ENCODE peak calls at places on chromosome 7, in four cellular contexts. M is iris pigment epithelial cell, C is posterior cingulate gyrus, R is HS-5. A is an unnamed sample.

GRCh38 chr7:55449205-55449991 is 84.3 kb downstream of the LANCL2 start:
- DNase-seq in M (no peak), C (no peak), R (no peak), A (no peak)

GRCh38 chr7:117827861-117828260 is 45.4 kb downstream of the CTTNBP2 start:
- DNase-seq in M (peak; percentile 82), C (no peak), R (peak; percentile 48), A (no peak)

GRCh38 chr7:5677538-5678294 is 103.7 kb downstream of the RNF216 start:
- DNase-seq in M (peak; percentile 82), C (peak; percentile 94), R (peak; percentile 38), A (peak; percentile 64)

GRCh38 chr7:29609162-29610030 is 45.8 kb downstream of the PRR15 start:
- DNase-seq in M (peak; percentile 32), C (no peak), R (peak; percentile 73), A (no peak)

GRCh38 chr7:105787793-105788192 is 88.6 kb downstream of the ATXN7L1 start:
- DNase-seq in M (no peak), C (no peak), R (no peak), A (no peak)

GRCh38 chr7:13279854-13280435 is 592.5 kb downstream of the ARL4A start:
- DNase-seq in M (peak; percentile 30), C (no peak), R (no peak), A (no peak)

GRCh38 chr7:158518915-158519640 is 68.5 kb downstream of the PTPRN2 start:
- DNase-seq in M (no peak), C (peak; percentile 86), R (no peak), A (no peak)

GRCh38 chr7:115676080-115676479 is 354.5 kb downstream of the TFEC start:
- DNase-seq in M (peak; percentile 60), C (no peak), R (no peak), A (no peak)

GRCh38 chr7:8147760-8148463 is 114.1 kb downstream of the ICA1 start:
- DNase-seq in M (no peak), C (no peak), R (no peak), A (no peak)

GRCh38 chr7:2529161-2530075 is 9.8 kb downstream of the LFNG start:
- DNase-seq in M (peak; percentile 57), C (no peak), R (peak; percentile 36), A (peak; percentile 58)

GRCh38 chr7:68148440-68148839 is 1151.8 kb downstream of the TYW1 start:
- DNase-seq in M (no peak), C (no peak), R (no peak), A (no peak)

GRCh38 chr7:2451171-2452073 is 24.8 kb downstream of the GRIFIN start:
- DNase-seq in M (peak; percentile 57), C (peak; percentile 95), R (peak; percentile 25), A (peak; percentile 89)

GRCh38 chr7:22319424-22320403 is 37.2 kb downstream of the RAPGEF5 start:
- DNase-seq in M (no peak), C (no peak), R (no peak), A (no peak)

GRCh38 chr7:29881724-29882123 is 75.4 kb downstream of the WIPF3 start:
- DNase-seq in M (no peak), C (no peak), R (no peak), A (no peak)

GRCh38 chr7:90763108-90763507 is 167.0 kb downstream of the CDK14 start:
- DNase-seq in M (no peak), C (no peak), R (no peak), A (no peak)

GRCh38 chr7:28956608-28957063 is 1.5 kb downstream of the TRIL start:
- DNase-seq in M (peak; percentile 32), C (peak; percentile 88), R (no peak), A (peak; percentile 73)

GRCh38 chr7:100899432-100899831 is 3.7 kb upstream of the ACHE start:
- DNase-seq in M (no peak), C (peak; percentile 25), R (no peak), A (no peak)

GRCh38 chr7:117385340-117386124 is 41.8 kb downstream of the ASZ1 start:
- DNase-seq in M (peak; percentile 49), C (no peak), R (peak; percentile 18), A (no peak)

GRCh38 chr7:1028775-1029636 is 15.3 kb upstream of the GPR146 start:
- DNase-seq in M (peak; percentile 96), C (peak; percentile 95), R (peak; percentile 81), A (peak; percentile 96)

GRCh38 chr7:2033586-2034135 is 199.1 kb downstream of the MAD1L1 start:
- DNase-seq in M (no peak), C (peak; percentile 66), R (no peak), A (no peak)

GRCh38 chr7:143936087-143937009 is 1.3 kb downstream of the OR2F2 start:
- DNase-seq in M (peak; percentile 95), C (no peak), R (peak; percentile 2), A (no peak)

GRCh38 chr7:85688712-85689111 is 501.9 kb upstream of the SEMA3D start:
- DNase-seq in M (no peak), C (no peak), R (no peak), A (no peak)

GRCh38 chr7:98354052-98354451 is 46.8 kb downstream of the BAIAP2L1 start:
- DNase-seq in M (no peak), C (no peak), R (peak; percentile 4), A (no peak)

A was measured in frontal cortex.